ENCODE peak calls at places on chromosomes 16 and 17, in ten cellular contexts. Y is OCI-LY7, W is left lung, U is heart left ventricle, R is HepG2, O is H9, V is small intestine, Z is transverse colon, D is heart right ventricle, Q is upper lobe of left lung. H is an unnamed sample. For H3K4me1, the result is how much of the 10 kb centered on the place peaks cover.

GRCh38 chr17:27861979-27862378 is 31.2 kb downstream of the LYRM9 start:
- DNase-seq in Y (no peak), W (no peak), U (no peak), R (peak), O (no peak), V (peak), Z (peak), D (no peak), Q (no peak), H (no peak)

GRCh38 chr16:65023802-65024201 is 98.1 kb downstream of the CDH11 start:
- DNase-seq in Y (no peak), W (no peak), U (no peak), R (no peak), O (no peak), V (no peak), Z (no peak), D (no peak), Q (no peak), H (no peak)

GRCh38 chr17:64276961-64277505 is 14.0 kb upstream of the TEX2 start:
- DNase-seq in Y (no peak), W (no peak), U (no peak), R (no peak), O (no peak), V (no peak), Z (no peak), D (no peak), Q (no peak), H (no peak)

GRCh38 chr17:58002973-58003372 is 4.1 kb downstream of the SRSF1 start:
- DNase-seq in Y (no peak), W (no peak), U (no peak), R (no peak), O (no peak), V (no peak), Z (no peak), D (no peak), Q (no peak), H (no peak)

GRCh38 chr17:65985571-65985970 is 206.4 kb downstream of the CEP112 start:
- DNase-seq in Y (no peak), W (no peak), U (no peak), R (no peak), O (no peak), V (no peak), Z (no peak), D (no peak), Q (no peak), H (no peak)

GRCh38 chr17:67194134-67194533 is 50.9 kb downstream of the HELZ start:
- DNase-seq in Y (no peak), W (no peak), U (no peak), R (peak), O (no peak), V (no peak), Z (no peak), D (no peak), Q (no peak), H (no peak)

GRCh38 chr17:47618416-47618815 is 31.3 kb upstream of the KPNB1 start:
- DNase-seq in Y (no peak), W (no peak), U (no peak), R (peak), O (no peak), V (no peak), Z (no peak), D (no peak), Q (no peak), H (no peak)

GRCh38 chr16:89607937-89608740 is 5.3 kb upstream of the DPEP1 start:
- DNase-seq in Y (no peak), W (no peak), U (no peak), R (no peak), O (no peak), V (peak), Z (no peak), D (no peak), Q (no peak), H (no peak)

GRCh38 chr17:27920569-27920968 is 27.4 kb upstream of the LYRM9 start:
- DNase-seq in Y (no peak), W (no peak), U (peak), R (no peak), O (no peak), V (no peak), Z (no peak), D (peak), Q (no peak), H (no peak)

GRCh38 chr17:67212716-67213417 is 32.1 kb downstream of the HELZ start:
- DNase-seq in Y (no peak), W (no peak), U (no peak), R (no peak), O (no peak), V (no peak), Z (no peak), D (no peak), Q (no peak), H (no peak)

GRCh38 chr17:46772879-46773620 is 45.4 kb downstream of the WNT3 start:
- DNase-seq in Y (peak), W (no peak), U (no peak), R (no peak), O (peak), V (no peak), Z (no peak), D (no peak), Q (peak), H (no peak)

GRCh38 chr16:3999479-3999868 is 116.8 kb downstream of the ADCY9 start:
- DNase-seq in Y (no peak), W (no peak), U (peak), R (no peak), O (no peak), V (no peak), Z (no peak), D (peak), Q (no peak), H (no peak)

GRCh38 chr16:30346286-30346685 is 8.8 kb downstream of the CD2BP2 start:
- DNase-seq in Y (no peak), W (no peak), U (no peak), R (no peak), O (no peak), V (no peak), Z (no peak), D (no peak), Q (no peak), H (no peak)

GRCh38 chr16:16022683-16023064 is 73.3 kb downstream of the ABCC1 start:
- DNase-seq in Y (no peak), W (no peak), U (no peak), R (no peak), O (no peak), V (no peak), Z (no peak), D (no peak), Q (no peak), H (no peak)

GRCh38 chr16:11986521-11987057 is 10.1 kb downstream of the SNX29 start:
- DNase-seq in Y (no peak), W (no peak), U (no peak), R (no peak), O (no peak), V (no peak), Z (no peak), D (no peak), Q (no peak), H (no peak)

GRCh38 chr17:16255481-16255901 is 38.5 kb downstream of the PIGL start:
- DNase-seq in Y (no peak), W (no peak), U (peak), R (peak), O (peak), V (peak), Z (peak), D (peak), Q (peak), H (no peak)

GRCh38 chr16:51569204-51569911 is 418.3 kb upstream of the SALL1 start:
- DNase-seq in Y (peak), W (no peak), U (no peak), R (no peak), O (no peak), V (no peak), Z (no peak), D (no peak), Q (no peak), H (no peak)

GRCh38 chr17:76826290-76827138 is 41.7 kb upstream of the MGAT5B start:
- DNase-seq in Y (no peak), W (no peak), U (no peak), R (no peak), O (no peak), V (no peak), Z (no peak), D (no peak), Q (no peak), H (no peak)

GRCh38 chr17:76824103-76824502 is 44.1 kb upstream of the MGAT5B start:
- DNase-seq in Y (no peak), W (no peak), U (no peak), R (no peak), O (no peak), V (no peak), Z (no peak), D (no peak), Q (no peak), H (no peak)

GRCh38 chr17:76820523-76820922 is 47.7 kb upstream of the MGAT5B start:
- DNase-seq in Y (no peak), W (no peak), U (no peak), R (no peak), O (no peak), V (no peak), Z (no peak), D (no peak), Q (no peak), H (no peak)

GRCh38 chr17:76820039-76820438 is 48.2 kb upstream of the MGAT5B start:
- DNase-seq in Y (peak), W (no peak), U (no peak), R (no peak), O (no peak), V (no peak), Z (no peak), D (no peak), Q (no peak), H (no peak)

DNA sequence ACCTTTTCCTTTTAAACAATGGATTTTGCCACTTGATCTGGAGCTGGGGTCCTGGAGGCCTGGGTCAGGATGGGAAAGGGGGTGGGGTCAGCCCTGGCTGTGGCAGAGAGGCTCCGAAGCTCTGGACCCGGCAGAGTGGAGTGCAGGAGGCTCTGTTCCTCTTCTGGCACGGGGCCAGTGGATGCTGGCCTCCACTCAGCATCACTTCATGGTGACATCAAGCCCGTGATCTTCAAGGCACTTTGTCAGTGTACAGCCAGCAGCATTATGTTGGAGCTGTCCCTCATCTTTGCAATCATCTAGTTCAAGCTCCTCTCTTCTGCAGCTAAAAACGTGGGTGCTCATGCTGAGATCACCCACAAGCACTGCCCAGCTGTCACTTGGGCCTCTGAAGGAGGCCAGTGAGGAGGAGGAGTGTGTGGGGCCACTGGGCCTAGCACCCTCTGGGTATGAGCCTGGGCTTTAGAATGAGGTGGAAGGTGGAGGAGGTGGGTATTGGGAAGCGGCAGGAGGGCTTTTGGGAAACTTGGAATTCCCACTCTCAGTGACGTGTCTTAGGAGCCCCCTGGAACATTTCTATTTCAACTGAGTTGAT is 45.9 kb upstream of the MGAT5B start:
- DNase-seq in Y (no peak), W (no peak), U (no peak), R (no peak), O (no peak), V (no peak), Z (no peak), D (no peak), Q (no peak), H (no peak)
- H3K4me1 ChIP-seq in Y (under half), W (under half), U (under half), R (under half), O (under half), V (under half), Z (under half), D (under half), Q (under half), H (under half)

DNA sequence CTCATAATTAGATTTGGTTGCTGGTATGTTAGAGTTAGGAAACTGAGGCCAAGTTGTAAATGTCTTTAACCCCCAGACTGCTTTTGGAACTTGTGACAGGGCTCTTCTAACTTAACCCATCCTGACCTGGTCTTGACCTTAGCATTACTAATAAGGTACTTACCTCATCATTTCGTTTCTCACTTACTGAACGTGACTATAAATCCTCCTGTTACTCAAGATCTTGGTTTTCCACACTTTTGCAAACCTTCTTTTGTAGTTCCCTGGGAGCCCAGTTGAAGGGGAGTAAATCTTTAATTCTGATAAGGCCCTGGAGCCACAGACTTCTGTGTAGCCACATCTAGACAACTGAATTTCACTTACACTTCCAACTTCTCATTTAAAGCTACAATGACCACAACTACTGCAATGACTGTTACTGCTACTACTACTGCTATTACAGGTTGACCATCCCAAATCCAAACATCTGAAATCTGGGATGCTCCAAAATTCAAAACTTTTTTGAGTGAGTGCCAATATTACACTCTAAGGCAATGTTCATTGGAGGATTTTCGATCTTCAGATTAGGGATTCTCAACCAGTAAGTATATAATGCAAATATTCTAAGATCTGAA is 248.8 kb upstream of the TBX2 start:
- DNase-seq in Y (no peak), W (no peak), U (no peak), R (no peak), O (no peak), V (no peak), Z (no peak), D (no peak), Q (no peak), H (no peak)
- H3K27ac ChIP-seq in Y (no peak), W (no peak), U (no peak), R (no peak), O (no peak), V (no peak), Z (no peak), D (no peak), Q (no peak), H (no peak)

DNA sequence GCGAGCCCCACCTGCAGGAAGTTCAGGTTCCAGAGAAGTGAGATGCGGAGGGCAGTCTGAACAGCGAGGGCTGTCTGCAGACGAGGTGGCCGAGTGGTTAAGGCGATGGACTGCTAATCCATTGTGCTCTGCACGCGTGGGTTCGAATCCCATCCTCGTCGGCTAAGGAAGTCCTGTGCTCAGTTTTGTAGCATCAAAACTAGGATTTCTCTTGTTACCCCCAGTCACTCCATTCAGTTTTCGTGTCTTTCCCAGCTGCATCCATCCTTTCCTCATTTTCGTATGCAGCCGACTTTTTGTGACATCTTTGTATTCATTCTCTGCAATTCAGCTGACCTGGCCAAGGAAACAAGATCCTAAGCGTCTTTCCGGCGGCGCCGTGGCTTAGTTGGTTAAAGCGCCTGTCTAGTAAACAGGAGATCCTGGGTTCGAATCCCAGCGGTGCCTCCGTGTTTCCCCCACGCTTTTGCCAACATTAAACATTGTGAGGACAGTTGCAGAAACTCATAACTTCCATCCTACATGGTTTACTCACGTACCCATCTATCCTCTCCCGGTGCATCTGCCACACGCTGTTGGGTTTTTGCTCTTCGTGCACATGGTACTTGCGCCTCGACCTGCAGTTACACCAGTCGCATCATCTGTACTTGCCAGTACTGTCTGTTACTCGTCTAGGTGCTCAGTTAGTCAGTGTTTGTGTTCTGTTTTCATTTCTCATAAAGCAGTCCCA is 3.0 kb downstream of the BORCS6 start:
- DNase-seq in Y (peak), W (peak), U (peak), R (peak), O (peak), V (peak), Z (peak), D (peak), Q (peak), H (peak)
- H3K4me1 ChIP-seq in Y (under half), W (half or more), U (under half), R (under half), O (under half), V (under half), Z (under half), D (under half), Q (under half), H (under half)

DNA sequence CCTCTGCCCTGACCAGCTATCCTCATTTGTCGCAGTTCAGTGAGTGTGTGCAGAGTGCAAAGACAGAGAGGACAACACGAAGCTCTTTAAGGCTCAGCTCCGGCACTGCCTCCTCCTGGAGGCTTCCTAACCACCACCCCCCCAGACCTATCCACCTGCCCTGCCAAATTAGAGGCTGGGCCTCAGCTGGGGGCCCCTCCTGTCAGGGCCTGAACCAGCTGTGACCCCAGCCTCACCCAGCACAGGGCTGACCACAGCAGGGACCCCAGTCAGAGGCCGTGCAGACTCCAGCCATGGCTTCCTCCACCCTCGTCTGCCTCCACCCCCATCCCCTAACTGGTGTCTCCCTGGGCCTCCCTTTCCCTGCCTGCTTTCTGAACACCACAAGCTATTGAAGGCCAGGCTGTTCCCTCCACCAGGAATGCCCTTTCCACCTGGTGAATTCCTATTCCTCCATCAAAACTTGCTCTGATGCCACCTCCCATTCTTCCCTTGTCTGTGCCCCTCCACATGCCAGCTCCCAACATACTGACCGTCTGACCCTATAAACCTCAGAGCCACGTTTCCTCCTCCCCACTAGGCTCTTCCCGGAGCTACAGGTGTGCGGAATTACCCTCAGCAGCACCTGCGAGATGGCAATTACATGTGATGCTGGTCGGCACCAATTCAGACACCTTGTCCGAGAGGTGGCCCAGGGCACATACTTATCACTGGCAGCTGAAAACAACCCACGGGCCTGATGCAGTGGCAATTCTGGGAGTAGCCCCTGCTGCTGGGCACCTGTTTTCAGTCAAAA is 8.8 kb downstream of the SREBF1 start:
- DNase-seq in Y (no peak), W (no peak), U (no peak), R (no peak), O (no peak), V (no peak), Z (no peak), D (no peak), Q (no peak), H (no peak)
- H3K27ac ChIP-seq in Y (peak), W (no peak), U (no peak), R (no peak), O (no peak), V (no peak), Z (peak), D (no peak), Q (peak), H (no peak)

GRCh38 chr16:84596161-84596560 is 21.7 kb downstream of the COTL1 start:
- DNase-seq in Y (no peak), W (no peak), U (no peak), R (no peak), O (no peak), V (no peak), Z (no peak), D (no peak), Q (no peak), H (no peak)

GRCh38 chr16:84597518-84598390 is 20.1 kb downstream of the COTL1 start:
- DNase-seq in Y (peak), W (no peak), U (no peak), R (no peak), O (no peak), V (peak), Z (no peak), D (no peak), Q (peak), H (no peak)

GRCh38 chr16:84598391-84598750 is 19.5 kb downstream of the COTL1 start:
- DNase-seq in Y (peak), W (no peak), U (no peak), R (no peak), O (no peak), V (peak), Z (no peak), D (no peak), Q (no peak), H (no peak)

GRCh38 chr16:84595052-84595481 is 22.8 kb downstream of the COTL1 start:
- DNase-seq in Y (peak), W (no peak), U (no peak), R (no peak), O (peak), V (peak), Z (peak), D (no peak), Q (no peak), H (no peak)

DNA sequence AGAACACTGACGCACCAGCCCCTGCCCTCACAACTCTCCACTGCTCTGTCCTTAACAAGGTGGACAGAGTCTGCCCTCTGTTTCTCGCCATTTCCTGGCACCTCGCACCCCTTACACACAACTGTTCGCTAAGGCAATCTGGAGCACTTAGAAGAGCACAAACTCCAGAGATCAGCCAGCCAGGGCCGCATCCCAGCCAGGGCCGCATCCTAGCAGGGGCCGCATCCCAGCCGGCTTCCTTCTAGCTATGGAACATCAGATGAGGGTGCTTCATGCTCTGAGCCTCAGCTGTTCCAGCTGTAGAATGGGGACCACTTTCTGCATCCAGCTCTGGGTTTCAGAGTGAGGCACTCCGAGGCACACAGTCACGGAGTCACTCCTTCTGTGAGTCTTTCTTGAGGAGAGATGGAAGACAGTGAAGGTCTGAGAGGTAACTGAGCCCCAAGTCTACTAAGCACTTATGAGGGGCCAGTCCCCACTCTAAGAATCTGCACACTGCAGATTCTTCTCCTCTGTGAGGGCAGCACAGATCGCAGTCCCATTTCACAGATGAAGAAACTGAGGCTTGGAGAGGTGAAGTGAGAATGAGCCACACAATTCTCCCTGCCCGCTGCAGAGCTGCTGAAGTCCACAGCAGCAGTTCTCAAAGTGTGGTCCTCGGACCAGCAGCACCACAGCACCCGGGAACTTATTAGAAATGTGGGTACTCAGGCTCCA is 20.9 kb downstream of the COTL1 start:
- DNase-seq in Y (no peak), W (no peak), U (no peak), R (no peak), O (no peak), V (no peak), Z (no peak), D (no peak), Q (no peak), H (no peak)
- H3K4me1 ChIP-seq in Y (half or more), W (half or more), U (under half), R (half or more), O (under half), V (under half), Z (half or more), D (under half), Q (under half), H (half or more)